ENCODE peak calls at places on chromosomes 7 and 10, in five cellular contexts. C is PC-9, U is AG09309, N is fibroblast of pulmonary artery, H is A549. Q is an unnamed sample.

GRCh38 chr10:44253769-44254462 is 131.0 kb downstream of the CXCL12 start:
- DNase-seq in U (peak; percentile 87), H (peak; percentile 8), N (peak; percentile 95), C (peak; percentile 26), Q (no peak)

GRCh38 chr10:79376078-79376628 is 28.9 kb downstream of the PPIF start:
- DNase-seq in H (no peak), C (no peak), N (no peak), U (no peak), Q (no peak)

GRCh38 chr7:65509368-65510186 is 135.9 kb downstream of the ZNF92 start:
- DNase-seq in U (no peak), H (no peak), C (no peak), N (no peak), Q (no peak)

GRCh38 chr7:98051118-98051744 is 55.4 kb upstream of the LMTK2 start:
- DNase-seq in N (no peak), H (no peak), U (no peak), C (no peak), Q (no peak)

GRCh38 chr10:102309916-102310315 is 64.6 kb downstream of the GBF1 start:
- DNase-seq in U (no peak), H (no peak), C (no peak), N (no peak), Q (no peak)

GRCh38 chr10:91604936-91605534 is 27.8 kb downstream of the PPP1R3C start:
- DNase-seq in U (no peak), N (peak; percentile 78), C (peak; percentile 48), H (no peak), Q (no peak)

GRCh38 chr7:90900640-90901353 is 304.7 kb downstream of the CDK14 start:
- DNase-seq in C (no peak), U (no peak), H (no peak), N (peak; percentile 39), Q (no peak)

GRCh38 chr7:76380623-76380966 is 21.8 kb upstream of the YWHAG start:
- DNase-seq in H (no peak), U (no peak), N (no peak), C (no peak), Q (no peak)

GRCh38 chr10:18340496-18341051 is 200.3 kb downstream of the CACNB2 start:
- DNase-seq in H (no peak), U (no peak), N (peak; percentile 15), C (no peak), Q (no peak)

GRCh38 chr7:51350195-51350896 is 33.7 kb upstream of the COBL start:
- DNase-seq in H (peak; percentile 10), U (no peak), N (no peak), C (peak; percentile 100), Q (no peak)

GRCh38 chr10:93376372-93377296 is 105.5 kb downstream of the MYOF start:
- DNase-seq in H (peak; percentile 76), C (peak; percentile 76), U (peak; percentile 81), N (peak; percentile 94), Q (peak; percentile 41)

GRCh38 chr7:128455556-128456254 is at the start of gene HILPDA:
- DNase-seq in N (peak; percentile 97), C (peak; percentile 82), H (peak; percentile 94), U (peak; percentile 93), Q (peak; percentile 82)

GRCh38 chr7:128453836-128454804 is 1.6 kb upstream of the HILPDA start:
- DNase-seq in N (peak; percentile 96), C (no peak), U (peak; percentile 52), H (no peak), Q (no peak)

GRCh38 chr7:128452552-128452951 is 3.1 kb upstream of the HILPDA start:
- DNase-seq in U (no peak), H (no peak), N (no peak), C (no peak), Q (no peak)

GRCh38 chr7:128458956-128459355 is 3.3 kb downstream of the HILPDA start:
- DNase-seq in H (no peak), C (no peak), N (no peak), U (no peak), Q (no peak)

GRCh38 chr7:128454808-128455555 is 696 bp upstream of the HILPDA start:
- DNase-seq in U (no peak), C (no peak), H (no peak), N (peak; percentile 70), Q (no peak)
- TF ChIP-seq CTCF in U (no peak), C (no peak), H (no peak), N (no peak), Q (no peak)

GRCh38 chr7:43646603-43647313 is 63.9 kb downstream of the STK17A start:
- DNase-seq in N (peak; percentile 32), H (no peak), U (no peak), C (no peak), Q (no peak)
- H3K4me3 ChIP-seq in N (peak overlapping the region; percentile 19), H (no peak overlapping the region), U (peak overlapping the region; percentile 7), C (peak overlapping the region; percentile 12), Q (no peak overlapping the region)

GRCh38 chr7:149811221-149811620 is 27.0 kb upstream of the ZNF862 start:
- DNase-seq in H (no peak), U (no peak), N (no peak), C (no peak), Q (no peak)
- TF ChIP-seq CTCF in H (peak; percentile 4), U (peak; percentile 49), N (peak; percentile 36), C (peak; percentile 58), Q (peak; percentile 51)

GRCh38 chr7:99129001-99129400 is 14.9 kb downstream of the SMURF1 start:
- DNase-seq in U (no peak), H (no peak), N (no peak), C (peak; percentile 59), Q (no peak)
- H3K4me3 ChIP-seq in U (no peak overlapping the region), H (no peak overlapping the region), N (no peak overlapping the region), C (no peak overlapping the region), Q (no peak overlapping the region)

GRCh38 chr10:103918053-103918846 is at the start of gene STN1:
- DNase-seq in C (peak; percentile 80), U (peak; percentile 83), N (peak; percentile 98), H (peak; percentile 94), Q (peak; percentile 59)
- TF ChIP-seq CTCF in C (no peak), U (no peak), N (no peak), H (no peak), Q (peak; percentile 21)

Q was measured in epithelial cell of proximal tubule.